ENCODE peak calls at places on chromosomes 12 and 14, in five cellular contexts. O, Z, T, D and Q are unnamed samples.

GRCh38 chr14:24311837-24312615 is 724 bp downstream of the LTB4R start:
- DNase-seq in O (no peak), Z (no peak), T (no peak), D (no peak), Q (no peak)

GRCh38 chr14:52272375-52272774 is 4.9 kb downstream of the PTGDR start:
- DNase-seq in O (peak), Z (no peak), T (no peak), D (no peak), Q (peak)

GRCh38 chr12:55675671-55676070 is 32.0 kb downstream of the ITGA7 start:
- DNase-seq in O (no peak), Z (no peak), T (no peak), D (no peak), Q (no peak)

GRCh38 chr14:94612580-94613554 is 676 bp downstream of the SERPINA3 start:
- DNase-seq in O (no peak), Z (no peak), T (no peak), D (no peak), Q (peak)

GRCh38 chr12:28540324-28540714 is 350.1 kb downstream of the CCDC91 start:
- DNase-seq in O (no peak), Z (peak), T (no peak), D (no peak), Q (no peak)

GRCh38 chr12:12425616-12426015 is 68.7 kb downstream of the BORCS5 start:
- DNase-seq in O (no peak), Z (no peak), T (no peak), D (no peak), Q (peak)

GRCh38 chr12:100993916-100994315 is 199.3 kb downstream of the ANO4 start:
- DNase-seq in O (peak), Z (no peak), T (no peak), D (no peak), Q (no peak)

GRCh38 chr14:51367600-51367931 is 127.5 kb downstream of the TMX1 start:
- DNase-seq in O (no peak), Z (no peak), T (no peak), D (no peak), Q (peak)

GRCh38 chr14:75191100-75191499 is 14.7 kb upstream of the TMED10 start:
- DNase-seq in O (no peak), Z (no peak), T (no peak), D (no peak), Q (no peak)

GRCh38 chr12:62520361-62520760 is 53.7 kb downstream of the MON2 start:
- DNase-seq in O (peak), Z (no peak), T (no peak), D (no peak), Q (no peak)

DNA sequence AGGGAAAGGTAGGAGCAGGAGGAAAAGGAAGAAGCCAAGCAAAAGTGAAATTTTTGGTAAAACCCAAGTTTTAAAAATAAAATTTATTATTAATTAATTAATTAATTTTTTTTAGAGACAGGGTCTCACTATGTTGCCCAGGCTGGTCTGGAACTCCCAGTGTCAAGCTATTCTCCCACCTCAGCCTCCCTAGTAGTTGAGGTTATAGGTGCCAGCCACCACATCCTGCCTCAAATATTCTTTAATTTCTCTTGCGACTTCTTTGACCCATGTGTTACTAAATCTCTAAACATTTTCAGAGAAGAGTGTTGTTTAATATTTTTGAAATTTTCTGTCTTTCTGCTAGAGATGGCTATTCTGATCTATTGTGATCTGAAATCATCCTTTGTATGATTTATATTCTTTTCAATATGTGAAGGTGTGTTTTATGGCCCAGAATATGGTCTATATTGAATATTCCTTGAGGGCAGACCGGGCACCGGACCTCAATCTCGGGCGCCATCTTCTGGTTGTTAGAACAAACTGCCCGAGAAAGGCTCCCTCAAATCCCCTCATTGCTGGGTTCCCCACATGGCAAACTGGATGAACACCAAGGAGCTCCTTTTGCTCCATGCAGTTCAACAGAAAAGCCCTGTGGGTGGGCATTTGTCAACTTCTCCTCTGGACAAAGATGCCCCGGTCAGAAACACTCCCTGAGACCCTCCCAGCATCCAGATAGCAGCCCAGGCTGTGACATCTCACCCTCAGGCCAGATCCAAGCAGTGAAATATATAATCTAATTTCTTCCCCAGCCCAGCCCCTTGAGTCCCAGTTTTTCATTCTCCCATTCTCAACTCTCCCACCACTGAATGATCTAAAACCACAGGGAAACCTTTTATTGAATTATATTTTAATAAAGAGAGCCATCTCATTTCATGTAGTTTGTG is 110.5 kb downstream of the ASCL4 start:
- DNase-seq in O (peak), Z (peak), T (no peak), D (peak), Q (peak)
- TF ChIP-seq RCOR1 in O (no peak), Z (no peak), T (no peak), D (no peak), Q (no peak)

DNA sequence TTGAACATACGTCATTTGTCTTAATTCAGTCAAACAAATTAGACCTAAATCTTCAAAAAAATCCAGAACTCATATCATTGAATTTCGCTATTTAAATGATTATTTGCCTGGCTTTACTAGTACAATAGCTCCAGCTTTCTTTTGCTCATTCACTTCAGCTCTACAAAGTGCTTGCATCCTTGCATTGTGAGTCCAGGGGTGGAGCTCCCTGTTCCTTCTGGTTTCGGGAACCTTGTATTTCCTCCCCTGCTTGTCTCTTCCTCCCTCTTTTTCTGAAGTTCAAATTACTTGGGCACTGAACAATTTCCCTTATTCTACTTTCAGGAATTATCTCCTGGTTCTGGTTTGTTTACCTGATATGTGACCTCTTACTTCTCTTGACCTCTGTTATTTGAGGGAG is 58.1 kb upstream of the KITLG start:
- DNase-seq in O (no peak), Z (no peak), T (no peak), D (no peak), Q (peak)
- TF ChIP-seq RCOR1 in O (no peak), Z (no peak), T (no peak), D (no peak), Q (no peak)

GRCh38 chr14:99232406-99233214 is 39.4 kb downstream of the BCL11B start:
- DNase-seq in O (no peak), Z (no peak), T (no peak), D (no peak), Q (no peak)

GRCh38 chr14:99231181-99231849 is 40.7 kb downstream of the BCL11B start:
- DNase-seq in O (no peak), Z (no peak), T (no peak), D (no peak), Q (no peak)

GRCh38 chr14:99233222-99234035 is 38.6 kb downstream of the BCL11B start:
- DNase-seq in O (no peak), Z (no peak), T (no peak), D (no peak), Q (no peak)

GRCh38 chr14:99230271-99231141 is 41.5 kb downstream of the BCL11B start:
- DNase-seq in O (no peak), Z (peak), T (no peak), D (no peak), Q (no peak)

GRCh38 chr14:99231850-99232401 is 40.1 kb downstream of the BCL11B start:
- DNase-seq in O (no peak), Z (no peak), T (no peak), D (no peak), Q (no peak)
- TF ChIP-seq RCOR1 in O (no peak), Z (no peak), T (no peak), D (no peak), Q (no peak)

GRCh38 chr12:4994622-4995021 is 49.1 kb upstream of the KCNA5 start:
- DNase-seq in O (no peak), Z (no peak), T (no peak), D (no peak), Q (no peak)
- TF ChIP-seq RCOR1 in O (no peak), Z (no peak), T (no peak), D (no peak), Q (no peak)

DNA sequence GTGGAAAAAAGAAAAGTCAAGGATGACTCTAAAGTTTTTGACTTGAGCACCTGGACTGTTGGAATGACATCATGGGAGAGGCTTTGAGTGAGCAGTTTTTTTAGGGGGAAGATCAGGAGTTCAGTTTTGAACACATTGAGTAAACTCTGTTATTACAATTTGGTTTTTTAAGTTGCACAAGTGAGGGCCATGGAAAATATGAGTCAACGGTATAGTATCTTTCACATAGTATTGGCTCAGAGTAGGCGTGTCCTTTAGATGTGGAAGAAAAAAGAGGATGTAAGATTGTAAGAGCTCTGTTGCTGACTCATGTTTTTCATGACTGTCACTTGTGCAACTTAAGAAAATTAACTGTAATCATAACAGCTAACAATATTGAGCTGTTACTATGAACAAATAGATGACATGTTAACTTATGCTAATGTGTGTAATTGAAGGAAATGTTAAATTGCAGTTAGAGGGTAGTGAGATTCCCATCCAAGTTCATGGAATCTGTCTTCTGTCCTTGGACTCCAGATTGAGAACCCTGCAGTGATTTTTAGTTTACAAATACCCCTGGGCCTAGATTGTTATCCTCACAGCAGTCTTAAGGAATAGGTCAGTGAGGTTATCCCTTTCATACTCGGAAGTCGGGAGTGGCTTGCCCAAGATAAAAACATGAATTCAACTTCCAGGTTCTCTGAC is 48.1 kb upstream of the ATP2B1 start:
- DNase-seq in O (peak), Z (peak), T (peak), D (no peak), Q (peak)
- TF ChIP-seq RCOR1 in O (no peak), Z (peak), T (no peak), D (no peak), Q (no peak)

DNA sequence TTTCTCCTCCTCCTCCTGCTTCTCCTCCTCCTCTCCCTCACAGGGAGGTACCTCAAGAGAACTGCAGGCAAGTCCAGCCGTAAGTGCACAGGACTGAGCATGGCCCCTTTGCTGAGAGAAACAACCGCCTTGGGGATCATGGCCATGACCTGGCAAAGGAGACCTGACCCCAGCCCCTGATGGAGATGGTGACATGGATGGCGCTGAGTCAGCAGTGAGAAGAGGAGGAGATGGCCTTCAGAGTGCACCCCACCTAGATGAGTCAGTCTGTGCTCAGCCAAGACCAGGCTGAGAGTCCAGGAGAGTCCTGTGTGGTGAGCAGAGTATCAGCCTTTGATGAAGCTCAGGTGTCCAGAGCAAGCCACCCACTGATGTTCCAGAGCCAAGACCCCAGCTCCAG is 36.4 kb downstream of the MEG3 start:
- DNase-seq in O (no peak), Z (peak), T (no peak), D (no peak), Q (peak)
- TF ChIP-seq RCOR1 in O (no peak), Z (no peak), T (no peak), D (no peak), Q (no peak)

GRCh38 chr12:118136559-118137003 is 657 bp downstream of the PEBP1 start:
- DNase-seq in O (peak), Z (peak), T (no peak), D (peak), Q (peak)
- TF ChIP-seq RCOR1 in O (no peak), Z (no peak), T (no peak), D (no peak), Q (no peak)

DNA sequence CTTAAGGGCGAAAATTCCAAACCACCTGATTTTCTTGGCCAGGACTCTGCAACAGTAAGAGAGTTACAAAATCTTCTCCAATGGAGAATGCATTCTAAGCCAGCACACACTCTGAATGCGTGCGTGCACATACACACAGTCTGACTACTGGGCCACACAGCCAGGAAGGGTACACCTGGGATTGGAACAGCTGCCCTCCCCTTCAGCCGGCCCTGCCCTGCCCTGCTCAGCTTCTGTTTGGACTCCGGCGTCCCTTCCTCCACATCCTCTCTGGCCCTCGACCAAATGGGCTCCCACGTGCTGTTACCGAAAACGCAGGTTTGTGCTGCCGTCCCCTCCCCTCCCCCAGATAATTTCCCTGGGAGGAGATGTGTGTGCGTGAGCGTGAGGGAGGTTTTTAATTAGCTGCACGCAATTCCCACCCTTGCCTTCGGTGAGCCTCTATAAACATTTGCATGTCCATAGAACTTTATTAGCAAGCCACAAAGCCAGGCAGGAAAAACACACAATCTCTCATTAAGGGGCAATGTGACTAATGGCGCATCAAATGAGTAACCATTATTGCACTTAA is 43.0 kb downstream of the CCNK start:
- DNase-seq in O (no peak), Z (no peak), T (no peak), D (no peak), Q (no peak)
- TF ChIP-seq RCOR1 in O (no peak), Z (no peak), T (no peak), D (no peak), Q (no peak)

GRCh38 chr14:40618225-40618898 is 988.3 kb upstream of the LRFN5 start:
- DNase-seq in O (no peak), Z (no peak), T (no peak), D (no peak), Q (no peak)

DNA sequence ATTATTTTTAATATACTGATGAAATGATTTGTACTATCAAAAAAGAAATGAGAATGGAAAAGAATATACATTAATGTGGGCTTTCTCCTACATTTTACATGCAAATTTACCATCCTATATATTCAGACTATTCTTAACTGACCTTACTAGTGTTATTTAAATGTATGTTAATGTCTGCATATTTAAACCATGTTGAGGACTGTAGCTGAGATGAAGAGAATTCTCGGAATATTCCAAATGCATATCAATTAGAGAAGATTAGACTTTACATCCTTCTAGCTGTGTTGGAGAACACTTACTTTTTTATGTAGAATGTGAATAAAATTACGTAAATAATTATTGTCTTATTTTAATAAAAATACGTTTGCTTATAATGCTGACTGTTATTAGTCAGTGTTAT is 990.1 kb upstream of the LRFN5 start:
- DNase-seq in O (no peak), Z (no peak), T (no peak), D (no peak), Q (no peak)
- TF ChIP-seq RCOR1 in O (no peak), Z (no peak), T (no peak), D (no peak), Q (no peak)